ENCODE peak calls at places on chromosomes 16 and 17, in eight cellular contexts. N is ureter, Q is SK-MEL-5, F is breast epithelium, M is substantia nigra, X is left kidney, J is T-cell, P is GM23338. B is an unnamed sample.

GRCh38 chr16:81912395-81912794 is 98.9 kb downstream of the SDR42E1 start:
- DNase-seq in N (no peak), Q (no peak), F (no peak), M (no peak), X (no peak), J (no peak), P (no peak), B (no peak)

GRCh38 chr17:29826045-29826692 is 103.9 kb downstream of the SSH2 start:
- DNase-seq in N (no peak), Q (no peak), F (no peak), M (no peak), X (no peak), J (no peak), P (no peak), B (no peak)

GRCh38 chr17:80124351-80124981 is 22.5 kb downstream of the EIF4A3 start:
- DNase-seq in N (peak; percentile 46), Q (peak; percentile 77), F (peak; percentile 97), M (no peak), X (peak; percentile 77), J (no peak), P (peak; percentile 84), B (no peak)

GRCh38 chr16:31508706-31509523 is 724 bp upstream of the RUSF1 start:
- DNase-seq in N (no peak), Q (peak; percentile 7), F (no peak), M (no peak), X (peak; percentile 57), J (no peak), P (no peak), B (peak; percentile 34)

GRCh38 chr16:2121853-2122252 is 13.8 kb downstream of the PKD1 start:
- DNase-seq in N (no peak), Q (no peak), F (no peak), M (no peak), X (no peak), J (no peak), P (no peak), B (no peak)

GRCh38 chr17:18182190-18182977 is 1.2 kb upstream of the ALKBH5 start:
- DNase-seq in N (peak; percentile 53), Q (no peak), F (peak; percentile 45), M (no peak), X (peak; percentile 55), J (no peak), P (peak; percentile 34), B (no peak)

GRCh38 chr16:81275795-81276194 is 37.3 kb downstream of the BCO1 start:
- DNase-seq in N (no peak), Q (no peak), F (no peak), M (no peak), X (no peak), J (no peak), P (no peak), B (no peak)

GRCh38 chr17:19702231-19702641 is 14.1 kb downstream of the SLC47A2 start:
- DNase-seq in N (no peak), Q (peak; percentile 37), F (peak; percentile 14), M (no peak), X (peak; percentile 86), J (no peak), P (no peak), B (peak; percentile 80)

GRCh38 chr17:77363821-77364361 is 223.1 kb downstream of the SEC14L1 start:
- DNase-seq in N (peak; percentile 45), Q (no peak), F (peak; percentile 63), M (no peak), X (peak; percentile 70), J (no peak), P (no peak), B (no peak)

GRCh38 chr16:13558752-13559151 is 361.2 kb upstream of the ERCC4 start:
- DNase-seq in N (no peak), Q (no peak), F (no peak), M (no peak), X (no peak), J (no peak), P (no peak), B (no peak)

GRCh38 chr16:14510939-14511797 is 118.9 kb downstream of the PARN start:
- DNase-seq in N (no peak), Q (peak; percentile 95), F (no peak), M (no peak), X (no peak), J (no peak), P (no peak), B (peak; percentile 96)

GRCh38 chr17:21679256-21680146 is 12.8 kb upstream of the KCNJ18 start:
- DNase-seq in N (no peak), Q (no peak), F (no peak), M (no peak), X (no peak), J (no peak), P (no peak), B (no peak)

GRCh38 chr17:4965311-4965986 is 2.2 kb downstream of the SPAG7 start:
- DNase-seq in N (no peak), Q (no peak), F (no peak), M (no peak), X (no peak), J (no peak), P (no peak), B (no peak)

GRCh38 chr17:73313526-73314127 is 1.8 kb upstream of the CDC42EP4 start:
- DNase-seq in N (no peak), Q (no peak), F (no peak), M (no peak), X (no peak), J (no peak), P (peak; percentile 59), B (no peak)

GRCh38 chr17:35345445-35345925 is 27.9 kb downstream of the SLFN11 start:
- DNase-seq in N (no peak), Q (no peak), F (no peak), M (no peak), X (no peak), J (no peak), P (peak; percentile 23), B (no peak)

GRCh38 chr17:19650826-19651225 is 2.3 kb downstream of the ALDH3A2 start:
- DNase-seq in N (no peak), Q (no peak), F (no peak), M (no peak), X (no peak), J (no peak), P (no peak), B (peak; percentile 45)

GRCh38 chr17:49760909-49761558 is 2.9 kb downstream of the FAM117A start:
- DNase-seq in N (no peak), Q (no peak), F (no peak), M (no peak), X (no peak), J (no peak), P (no peak), B (no peak)

B was measured in foreskin melanocyte.